ENCODE peak calls at places on chromosomes 2 and 18, in ten cellular contexts. N, S, A, K, C, X, B, G, T and U are unnamed samples.

GRCh38 chr2:65232636-65233035 is 5.0 kb downstream of the ACTR2 start:
- DNase-seq in N (no peak), C (no peak), A (no peak), S (no peak), G (no peak), T (no peak), X (no peak), K (no peak), B (no peak), U (no peak)

GRCh38 chr18:51668632-51669031 is 471.2 kb upstream of the MEX3C start:
- DNase-seq in C (no peak), S (no peak), K (no peak), B (no peak), G (no peak), A (no peak), T (no peak), N (no peak), X (no peak), U (no peak)

GRCh38 chr2:111231532-111232252 is 111.0 kb downstream of the BCL2L11 start:
- DNase-seq in T (no peak), K (no peak), C (no peak), A (no peak), N (no peak), S (no peak), B (no peak), X (no peak), G (no peak), U (no peak)

GRCh38 chr2:188963738-188964137 is 10.4 kb upstream of the COL3A1 start:
- DNase-seq in T (no peak), B (no peak), C (no peak), N (no peak), G (no peak), S (no peak), A (no peak), K (no peak), X (no peak), U (no peak)

GRCh38 chr2:241680827-241681599 is 5.6 kb downstream of the DTYMK start:
- DNase-seq in A (no peak), K (no peak), T (no peak), X (no peak), N (no peak), B (no peak), C (no peak), G (no peak), S (no peak), U (no peak)

GRCh38 chr2:43407826-43408783 is 181.7 kb upstream of the ZFP36L2 start:
- DNase-seq in S (no peak), X (no peak), A (no peak), T (no peak), B (no peak), N (no peak), K (no peak), G (no peak), C (no peak), U (no peak)

GRCh38 chr2:17422066-17422465 is 96.2 kb downstream of the RAD51AP2 start:
- DNase-seq in G (no peak), X (no peak), K (no peak), A (no peak), S (no peak), T (no peak), B (no peak), N (no peak), C (no peak), U (no peak)

GRCh38 chr2:234989183-234989701 is 37.4 kb downstream of the SH3BP4 start:
- DNase-seq in C (no peak), X (no peak), B (no peak), G (no peak), S (no peak), K (no peak), T (no peak), N (no peak), A (peak), U (no peak)

GRCh38 chr2:143034292-143035074 is 94.7 kb upstream of the ARHGAP15 start:
- DNase-seq in X (peak), A (no peak), N (no peak), G (peak), C (peak), S (no peak), T (peak), B (peak), K (peak), U (peak)

GRCh38 chr2:109510136-109511028 is 103.4 kb downstream of the SEPTIN10 start:
- DNase-seq in N (no peak), C (peak), T (peak), X (peak), G (peak), B (peak), K (peak), S (peak), A (peak), U (peak)

GRCh38 chr2:42008241-42008911 is 39.4 kb upstream of the PKDCC start:
- DNase-seq in X (no peak), T (no peak), B (peak), N (no peak), S (no peak), K (no peak), A (no peak), C (no peak), G (no peak), U (no peak)

GRCh38 chr2:150538582-150539236 is 51.2 kb upstream of the RND3 start:
- DNase-seq in X (no peak), T (no peak), B (no peak), G (no peak), C (no peak), N (no peak), K (no peak), S (no peak), A (no peak), U (no peak)